ENCODE peak calls at places on chromosomes 16 and 17, in seven cellular contexts. G is heart right ventricle, F is BE2C, N is fibroblast of lung, H is esophagus squamous epithelium, Q is lower leg skin, I is A549. X is an unnamed sample.

GRCh38 chr16:762595-763268 is 2.2 kb downstream of the MSLN start:
- DNase-seq in G (no peak), F (no peak), N (no peak), H (no peak), Q (no peak), I (no peak), X (no peak)

GRCh38 chr17:70091681-70092080 is 16.7 kb downstream of the KCNJ16 start:
- DNase-seq in G (no peak), F (no peak), N (no peak), H (no peak), Q (no peak), I (no peak), X (no peak)

GRCh38 chr17:69870091-69870530 is 204.9 kb upstream of the KCNJ16 start:
- DNase-seq in G (no peak), F (no peak), N (peak; percentile 94), H (no peak), Q (no peak), I (no peak), X (no peak)

GRCh38 chr16:74455213-74455612 is 33.9 kb upstream of the CLEC18B start:
- DNase-seq in G (no peak), F (no peak), N (peak; percentile 89), H (no peak), Q (no peak), I (no peak), X (peak; percentile 58)

GRCh38 chr17:49469831-49470568 is 25.1 kb upstream of the NGFR start:
- DNase-seq in G (no peak), F (peak; percentile 25), N (peak; percentile 35), H (no peak), Q (no peak), I (no peak), X (no peak)

GRCh38 chr17:30352247-30352814 is 18.5 kb upstream of the TMIGD1 start:
- DNase-seq in G (no peak), F (no peak), N (no peak), H (no peak), Q (no peak), I (no peak), X (no peak)

GRCh38 chr17:31488982-31489294 is 97.5 kb downstream of the RAB11FIP4 start:
- DNase-seq in G (no peak), F (no peak), N (no peak), H (no peak), Q (no peak), I (no peak), X (no peak)

GRCh38 chr16:83669456-83669855 is 138.3 kb upstream of the HSBP1 start:
- DNase-seq in G (no peak), F (no peak), N (no peak), H (no peak), Q (peak; percentile 31), I (no peak), X (no peak)

GRCh38 chr17:45954914-45955313 is 44.1 kb upstream of the STH start:
- DNase-seq in G (no peak), F (no peak), N (peak; percentile 17), H (no peak), Q (no peak), I (no peak), X (no peak)

GRCh38 chr17:82866521-82867214 is 26.8 kb upstream of the ZNF750 start:
- DNase-seq in G (peak; percentile 55), F (peak; percentile 65), N (peak; percentile 88), H (no peak), Q (no peak), I (no peak), X (peak; percentile 53)

GRCh38 chr16:21263640-21264211 is 14.4 kb downstream of the CRYM start:
- DNase-seq in G (no peak), F (no peak), N (peak; percentile 16), H (no peak), Q (no peak), I (peak; percentile 30), X (no peak)

GRCh38 chr17:2064980-2065785 is 10.3 kb downstream of the HIC1 start:
- DNase-seq in G (no peak), F (peak; percentile 52), N (peak; percentile 81), H (no peak), Q (no peak), I (no peak), X (no peak)

GRCh38 chr17:64178011-64178825 is 48.3 kb upstream of the ERN1 start:
- DNase-seq in G (no peak), F (peak; percentile 49), N (peak; percentile 30), H (no peak), Q (no peak), I (no peak), X (no peak)

GRCh38 chr17:80938556-80938955 is 53.1 kb upstream of the CHMP6 start:
- DNase-seq in G (no peak), F (no peak), N (peak; percentile 23), H (no peak), Q (no peak), I (no peak), X (no peak)

GRCh38 chr17:57140321-57140720 is 55.3 kb downstream of the AKAP1 start:
- DNase-seq in G (no peak), F (no peak), N (no peak), H (no peak), Q (no peak), I (no peak), X (no peak)

GRCh38 chr16:89599451-89599858 is 14.0 kb upstream of the DPEP1 start:
- DNase-seq in G (no peak), F (peak; percentile 70), N (no peak), H (no peak), Q (no peak), I (peak; percentile 65), X (no peak)

DNA sequence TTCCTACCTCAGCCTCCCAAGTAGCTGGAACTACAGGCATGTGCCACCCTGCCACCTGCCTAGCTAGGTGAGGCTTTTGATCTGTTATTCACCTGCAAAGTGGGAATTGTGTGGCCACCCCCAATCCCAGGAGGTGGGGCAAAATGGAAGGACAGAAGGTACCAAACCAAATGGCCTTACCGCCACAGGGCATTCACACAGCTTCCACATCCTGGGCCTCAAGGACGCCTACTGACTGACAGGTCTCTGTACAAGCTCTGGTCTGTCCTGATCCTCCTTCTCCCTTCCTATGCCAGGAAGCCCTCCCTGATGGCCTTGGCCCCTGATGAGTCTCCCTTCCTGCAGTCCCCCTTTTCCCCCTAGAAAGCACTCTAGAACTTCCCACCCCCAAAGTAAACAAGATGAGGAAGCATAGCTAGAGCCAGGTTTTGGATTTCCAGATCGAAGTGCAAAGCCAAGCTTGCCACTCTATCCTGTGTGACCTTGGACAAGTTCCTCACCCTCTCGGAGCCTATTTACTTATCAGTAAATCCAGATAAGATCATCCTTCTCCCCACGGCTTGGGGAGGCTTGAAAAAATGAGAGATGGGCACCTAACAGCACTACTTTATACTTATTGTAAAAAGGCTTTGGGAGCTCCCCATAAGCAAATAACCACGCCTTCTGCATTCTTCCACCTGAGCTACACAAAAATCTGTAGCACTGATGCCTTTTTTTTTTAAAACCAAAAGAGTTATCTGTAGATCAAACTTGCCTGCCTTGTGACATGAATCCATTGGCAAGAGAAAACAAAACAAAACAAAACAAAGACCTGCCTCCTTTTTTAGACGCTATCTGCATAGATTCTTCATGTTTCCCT is 4.5 kb downstream of the PLLP start:
- DNase-seq in G (no peak), F (no peak), N (no peak), H (no peak), Q (no peak), I (no peak), X (no peak)
- TF ChIP-seq CTCF in G (no peak), F (no peak), N (no peak), H (no peak), Q (no peak), I (no peak), X (no peak)

GRCh38 chr17:60077672-60078519 is 825 bp downstream of the HEATR6 start:
- DNase-seq in G (no peak), F (no peak), N (peak; percentile 30), H (no peak), Q (no peak), I (no peak), X (no peak)

GRCh38 chr17:60075981-60076380 is 2.7 kb downstream of the HEATR6 start:
- DNase-seq in G (no peak), F (no peak), N (no peak), H (no peak), Q (no peak), I (no peak), X (no peak)

GRCh38 chr17:60079401-60079861 is 710 bp upstream of the HEATR6 start:
- DNase-seq in G (no peak), F (no peak), N (peak; percentile 25), H (no peak), Q (no peak), I (peak; percentile 26), X (no peak)

GRCh38 chr17:60076811-60077210 is 1.9 kb downstream of the HEATR6 start:
- DNase-seq in G (no peak), F (no peak), N (no peak), H (no peak), Q (no peak), I (no peak), X (no peak)

GRCh38 chr17:60077226-60077625 is 1.5 kb downstream of the HEATR6 start:
- DNase-seq in G (no peak), F (no peak), N (no peak), H (no peak), Q (no peak), I (no peak), X (no peak)
- H3K4me3 ChIP-seq in G (no peak overlapping the region), F (peak overlapping the region; percentile 71), N (peak overlapping the region; percentile 0), H (no peak overlapping the region), Q (no peak overlapping the region), I (no peak overlapping the region), X (peak overlapping the region; percentile 68)

GRCh38 chr16:66159987-66160386 is 206.5 kb upstream of the CDH5 start:
- DNase-seq in G (no peak), F (no peak), N (peak; percentile 28), H (no peak), Q (no peak), I (no peak), X (no peak)
- TF ChIP-seq CTCF in G (no peak), F (peak; percentile 8), N (peak; percentile 30), H (no peak), Q (no peak), I (no peak), X (no peak)

GRCh38 chr16:3071655-3072054 is 6.2 kb downstream of the IL32 start:
- DNase-seq in G (no peak), F (no peak), N (no peak), H (no peak), Q (no peak), I (no peak), X (no peak)

GRCh38 chr16:3073448-3073847 is 8.0 kb downstream of the IL32 start:
- DNase-seq in G (no peak), F (no peak), N (no peak), H (no peak), Q (no peak), I (no peak), X (no peak)

GRCh38 chr16:3080024-3080423 is 14.6 kb downstream of the IL32 start:
- DNase-seq in G (no peak), F (no peak), N (no peak), H (no peak), Q (no peak), I (no peak), X (no peak)

GRCh38 chr16:3074860-3075545 is 9.6 kb downstream of the IL32 start:
- DNase-seq in G (no peak), F (no peak), N (no peak), H (no peak), Q (no peak), I (no peak), X (no peak)

DNA sequence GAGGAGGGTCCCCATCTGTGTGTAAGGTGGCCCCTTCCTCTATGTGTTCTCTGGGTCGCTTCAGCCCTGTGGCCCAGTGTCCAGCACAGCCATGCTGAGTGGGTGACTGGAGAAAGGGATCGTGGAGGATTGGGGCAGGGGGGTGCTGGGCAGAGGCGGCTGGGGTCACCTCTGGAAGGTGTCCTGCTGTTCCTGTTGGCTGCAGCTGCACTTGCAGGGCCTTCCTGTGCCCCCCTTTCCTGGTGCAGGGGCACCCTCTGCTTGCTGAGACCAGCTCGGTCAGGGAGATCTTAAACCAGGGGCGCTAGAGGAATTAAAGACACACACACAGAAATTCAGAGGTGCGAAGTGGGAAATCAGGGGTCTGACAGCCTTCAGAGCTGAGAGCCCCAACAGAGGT is 11.1 kb downstream of the IL32 start:
- DNase-seq in G (no peak), F (no peak), N (no peak), H (no peak), Q (no peak), I (no peak), X (no peak)
- H3K4me3 ChIP-seq in G (no peak overlapping the region), F (no peak overlapping the region), N (no peak overlapping the region), H (no peak overlapping the region), Q (no peak overlapping the region), I (no peak overlapping the region), X (no peak overlapping the region)

X was measured in astrocyte of the cerebellum.